ENCODE peak calls at places on chromosome 3, in four cellular contexts. C, Q, W and S are unnamed samples.

GRCh38 chr3:46844851-46845250 is 18.4 kb downstream of the MYL3 start:
- DNase-seq in C (no peak), W (no peak), Q (peak; percentile 11), S (no peak)

GRCh38 chr3:115513411-115513800 is 109.9 kb upstream of the GAP43 start:
- DNase-seq in C (no peak), Q (no peak), W (no peak), S (peak; percentile 49)

GRCh38 chr3:126542340-126543241 is 16.1 kb downstream of the C3orf22 start:
- DNase-seq in Q (no peak), W (peak; percentile 64), C (no peak), S (peak; percentile 40)

GRCh38 chr3:13700362-13700761 is 151.4 kb downstream of the FBLN2 start:
- DNase-seq in W (no peak), C (no peak), Q (no peak), S (no peak)

GRCh38 chr3:38094999-38095398 is 41.9 kb downstream of the ACAA1 start:
- DNase-seq in Q (no peak), C (no peak), W (no peak), S (no peak)

GRCh38 chr3:86743233-86743632 is 247.7 kb downstream of the VGLL3 start:
- DNase-seq in Q (no peak), C (no peak), W (no peak), S (no peak)

GRCh38 chr3:24419067-24419791 is 75.4 kb downstream of the THRB start:
- DNase-seq in C (no peak), W (no peak), Q (no peak), S (peak; percentile 20)

GRCh38 chr3:128814514-128815317 is 64.7 kb upstream of the ACAD9 start:
- DNase-seq in W (no peak), Q (peak; percentile 71), C (no peak), S (no peak)

GRCh38 chr3:146974001-146974400 is 368.9 kb upstream of the PLSCR5 start:
- DNase-seq in W (no peak), Q (no peak), C (no peak), S (no peak)

GRCh38 chr3:81302045-81302444 is 459.4 kb downstream of the GBE1 start:
- DNase-seq in C (no peak), W (no peak), Q (peak; percentile 12), S (peak; percentile 30)

GRCh38 chr3:58062469-58062868 is 54.2 kb downstream of the FLNB start:
- DNase-seq in W (no peak), Q (no peak), C (no peak), S (no peak)

GRCh38 chr3:175737646-175738572 is 878.8 kb downstream of the NAALADL2 start:
- DNase-seq in Q (no peak), C (peak; percentile 57), W (no peak), S (no peak)

GRCh38 chr3:78506581-78507195 is 1261.1 kb downstream of the ROBO1 start:
- DNase-seq in Q (no peak), W (no peak), C (peak; percentile 80), S (no peak)

GRCh38 chr3:58723197-58723596 is 56.6 kb upstream of the FAM3D start:
- DNase-seq in C (no peak), W (no peak), Q (no peak), S (no peak)

GRCh38 chr3:49805884-49806701 is 3.0 kb downstream of the INKA1 start:
- DNase-seq in Q (peak; percentile 77), C (no peak), W (no peak), S (no peak)

DNA sequence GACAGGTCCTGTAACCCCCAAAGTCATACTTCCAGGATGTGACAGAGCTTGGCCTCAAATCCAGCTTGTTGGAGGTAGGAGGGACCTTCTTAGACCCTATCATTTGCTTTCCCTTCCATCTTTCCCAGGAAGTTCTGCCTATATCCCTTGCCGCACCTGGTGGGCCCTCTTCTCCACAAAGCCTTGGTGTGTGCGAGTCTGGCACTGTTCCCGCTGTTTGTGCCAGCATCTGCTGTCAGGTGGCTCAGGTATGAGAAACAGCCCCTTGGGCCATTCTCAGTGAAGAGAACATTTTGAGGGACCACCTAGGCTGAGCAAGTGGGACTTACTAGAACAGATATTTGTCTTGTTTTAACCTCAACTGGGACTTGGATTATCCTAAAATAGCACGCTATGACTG is 1.3 kb downstream of the IL17RE start:
- DNase-seq in W (no peak), Q (no peak), C (no peak), S (no peak)
- H3K4me3 ChIP-seq in W (peak overlapping the region; percentile 65), Q (no peak overlapping the region), C (peak overlapping the region; percentile 50), S (no peak overlapping the region)

DNA sequence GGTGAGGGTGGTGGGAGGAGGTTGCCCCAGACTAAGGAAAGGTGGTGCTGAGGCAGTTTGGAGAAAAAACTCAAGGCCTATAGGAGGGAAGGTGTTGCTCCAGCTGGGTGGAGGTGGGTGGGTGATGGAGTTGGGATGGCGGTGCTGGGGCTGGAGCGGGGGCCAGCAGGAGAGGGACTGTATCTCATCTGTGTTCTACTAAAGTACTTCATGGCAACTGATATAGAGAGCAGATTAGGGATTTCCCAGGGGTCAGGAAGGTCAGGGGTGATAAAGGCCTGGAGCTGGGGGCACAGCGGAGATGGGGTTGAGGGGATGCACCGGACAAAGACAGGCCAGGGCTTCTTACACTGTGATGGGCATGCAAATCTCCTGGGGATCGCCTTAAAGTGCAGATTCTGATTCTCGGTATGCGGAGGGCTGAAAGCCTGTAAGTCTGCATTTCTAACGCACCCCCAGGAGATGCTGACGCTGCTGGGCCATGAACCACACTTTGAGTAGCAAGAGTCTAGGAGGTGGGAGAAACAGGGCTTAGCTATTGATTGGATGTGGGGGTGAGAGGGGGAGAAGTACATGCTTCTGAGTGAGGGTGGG is 4.2 kb downstream of the KLHL40 start:
- DNase-seq in C (no peak), W (peak; percentile 31), Q (no peak), S (no peak)
- H3K36me3 ChIP-seq in C (no peaks in the 10 kb centered on the region), W (no peaks in the 10 kb centered on the region), Q (no peaks in the 10 kb centered on the region), S (no peaks in the 10 kb centered on the region)

GRCh38 chr3:124413393-124413792 is 316.9 kb upstream of the UMPS start:
- DNase-seq in Q (no peak), W (no peak), C (no peak), S (no peak)

GRCh38 chr3:124413989-124414598 is 316.2 kb upstream of the UMPS start:
- DNase-seq in C (no peak), W (no peak), Q (no peak), S (peak; percentile 84)

GRCh38 chr3:124411729-124412128 is 318.5 kb upstream of the UMPS start:
- DNase-seq in Q (no peak), W (no peak), C (no peak), S (no peak)

GRCh38 chr3:124412642-124413041 is 317.6 kb upstream of the UMPS start:
- DNase-seq in W (no peak), Q (no peak), C (no peak), S (no peak)

DNA sequence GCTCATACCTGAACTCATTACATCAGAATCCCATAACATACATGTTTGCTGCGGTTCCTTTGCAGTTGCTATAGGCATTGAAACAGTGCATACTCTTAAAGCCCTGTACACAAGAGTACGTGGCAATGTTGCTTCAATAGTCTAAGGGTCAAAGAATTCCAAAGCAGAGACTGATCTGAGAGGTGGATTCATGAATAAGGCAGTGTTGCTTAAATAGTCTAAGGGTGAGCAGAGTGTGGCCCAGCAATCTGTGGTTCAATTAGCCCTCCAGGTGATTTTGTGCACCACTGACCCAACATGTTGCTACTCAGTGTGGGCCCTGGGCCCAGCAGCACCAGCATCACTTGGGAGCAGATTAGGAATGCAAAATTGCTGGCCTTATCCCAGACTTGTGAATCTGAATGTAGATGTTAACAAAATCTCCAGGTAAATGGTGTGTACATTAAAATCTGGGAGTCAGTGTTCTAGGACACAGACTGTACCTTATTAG is 314.7 kb upstream of the UMPS start:
- DNase-seq in C (no peak), Q (no peak), W (no peak), S (no peak)
- TF ChIP-seq CTCF in C (no peak), Q (no peak), W (no peak), S (no peak)

DNA sequence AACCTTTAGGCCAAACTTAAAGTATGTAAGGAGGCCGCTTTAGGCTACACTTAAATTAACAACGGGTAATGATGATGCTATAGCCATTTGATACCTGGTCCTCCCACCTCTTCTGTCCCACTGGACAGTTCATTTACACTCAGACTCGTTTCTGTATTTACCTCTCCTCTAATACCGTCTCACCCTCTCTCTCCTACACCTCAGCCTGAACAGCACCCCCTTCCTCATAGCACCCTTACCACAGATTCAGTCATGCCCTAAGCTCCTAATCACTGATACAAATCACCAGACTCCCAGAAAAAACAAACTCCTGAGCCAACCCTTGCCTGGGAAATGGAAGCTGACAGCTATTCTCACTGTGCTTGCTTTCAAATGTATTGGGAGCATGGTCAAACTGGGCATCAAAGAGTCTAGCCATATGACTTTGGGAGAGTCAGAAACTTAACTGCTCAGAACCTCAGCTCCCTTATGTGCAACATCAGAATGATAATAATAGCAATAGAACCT is 241.3 kb upstream of the SETMAR start:
- DNase-seq in Q (no peak), C (no peak), W (no peak), S (no peak)
- H3K4me3 ChIP-seq in Q (no peak overlapping the region), C (no peak overlapping the region), W (no peak overlapping the region), S (no peak overlapping the region)